ENCODE peak calls at places on chromosomes 5 and 9, in six cellular contexts. One of them, this sample, is unnamed.

GRCh38 chr9:118609355-118610044 is 759.7 kb downstream of the BRINP1 start:
- DNase-seq in M059J: peak; percentile 76
- DNase-seq in fibroblast of mammary gland: peak; percentile 69
- DNase-seq in GM13976: no peak
- DNase-seq in T-helper 1 cell: no peak
- DNase-seq in NT2/D1: no peak
- DNase-seq in this sample: no peak

GRCh38 chr9:120392711-120393110 is 187.3 kb downstream of the CDK5RAP2 start:
- DNase-seq in M059J: no peak
- DNase-seq in fibroblast of mammary gland: no peak
- DNase-seq in GM13976: no peak
- DNase-seq in T-helper 1 cell: no peak
- DNase-seq in NT2/D1: no peak
- DNase-seq in this sample: no peak

GRCh38 chr9:114272739-114273431 is 50.0 kb upstream of the ORM1 start:
- DNase-seq in M059J: no peak
- DNase-seq in fibroblast of mammary gland: no peak
- DNase-seq in GM13976: no peak
- DNase-seq in T-helper 1 cell: no peak
- DNase-seq in NT2/D1: no peak
- DNase-seq in this sample: no peak

GRCh38 chr9:114894801-114895433 is 35.5 kb downstream of the TNFSF8 start:
- DNase-seq in M059J: peak; percentile 99
- DNase-seq in fibroblast of mammary gland: peak; percentile 98
- DNase-seq in GM13976: no peak
- DNase-seq in T-helper 1 cell: no peak
- DNase-seq in NT2/D1: no peak
- DNase-seq in this sample: peak; percentile 95

GRCh38 chr5:15757103-15757502 is 257.1 kb downstream of the FBXL7 start:
- DNase-seq in M059J: peak; percentile 50
- DNase-seq in fibroblast of mammary gland: peak; percentile 33
- DNase-seq in GM13976: no peak
- DNase-seq in T-helper 1 cell: no peak
- DNase-seq in NT2/D1: no peak
- DNase-seq in this sample: no peak

GRCh38 chr9:98260635-98261034 is 5.2 kb upstream of the TBC1D2 start:
- DNase-seq in M059J: no peak
- DNase-seq in fibroblast of mammary gland: no peak
- DNase-seq in GM13976: no peak
- DNase-seq in T-helper 1 cell: no peak
- DNase-seq in NT2/D1: no peak
- DNase-seq in this sample: no peak

GRCh38 chr5:145130996-145131395 is 704.1 kb downstream of the PRELID2 start:
- DNase-seq in M059J: peak; percentile 4
- DNase-seq in fibroblast of mammary gland: no peak
- DNase-seq in GM13976: no peak
- DNase-seq in T-helper 1 cell: no peak
- DNase-seq in NT2/D1: no peak
- DNase-seq in this sample: no peak

GRCh38 chr9:98495530-98495929 is 213.2 kb downstream of the GABBR2 start:
- DNase-seq in M059J: no peak
- DNase-seq in fibroblast of mammary gland: no peak
- DNase-seq in GM13976: no peak
- DNase-seq in T-helper 1 cell: no peak
- DNase-seq in NT2/D1: no peak
- DNase-seq in this sample: peak; percentile 17

GRCh38 chr5:26945881-26946280 is 92.5 kb downstream of the CDH9 start:
- DNase-seq in M059J: peak; percentile 23
- DNase-seq in fibroblast of mammary gland: no peak
- DNase-seq in GM13976: no peak
- DNase-seq in T-helper 1 cell: no peak
- DNase-seq in NT2/D1: no peak
- DNase-seq in this sample: no peak

GRCh38 chr5:35058395-35058794 is 10.6 kb upstream of the AGXT2 start:
- DNase-seq in M059J: no peak
- DNase-seq in fibroblast of mammary gland: no peak
- DNase-seq in GM13976: peak; percentile 13
- DNase-seq in T-helper 1 cell: no peak
- DNase-seq in NT2/D1: no peak
- DNase-seq in this sample: no peak

GRCh38 chr5:133694181-133694831 is 82.0 kb upstream of the FSTL4 start:
- DNase-seq in M059J: no peak
- DNase-seq in fibroblast of mammary gland: no peak
- DNase-seq in GM13976: no peak
- DNase-seq in T-helper 1 cell: no peak
- DNase-seq in NT2/D1: no peak
- DNase-seq in this sample: no peak

GRCh38 chr9:8521112-8521511 is 721.5 kb upstream of the DMAC1 start:
- DNase-seq in M059J: no peak
- DNase-seq in fibroblast of mammary gland: no peak
- DNase-seq in GM13976: no peak
- DNase-seq in T-helper 1 cell: no peak
- DNase-seq in NT2/D1: no peak
- DNase-seq in this sample: no peak

GRCh38 chr9:136671646-136672430 is 9.1 kb downstream of the EGFL7 start:
- DNase-seq in M059J: no peak
- DNase-seq in fibroblast of mammary gland: no peak
- DNase-seq in GM13976: peak; percentile 87
- DNase-seq in T-helper 1 cell: peak; percentile 31
- DNase-seq in NT2/D1: no peak
- DNase-seq in this sample: peak; percentile 48